ENCODE peak calls at places on chromosomes 6 and 20, in five cellular contexts. Q is neural progenitor cell, L is GM23338, E is HCT116, W is cardiac fibroblast. X is an unnamed sample.

GRCh38 chr20:44720994-44721784 is 6.0 kb downstream of the CCN5 start:
- DNase-seq in Q (no peak), L (no peak), E (peak; percentile 37), W (peak; percentile 92), X (no peak)

GRCh38 chr20:3374296-3374695 is 33.2 kb downstream of the DNAAF9 start:
- DNase-seq in Q (no peak), L (no peak), E (no peak), W (no peak), X (no peak)

GRCh38 chr6:90463359-90463758 is 123.5 kb downstream of the MAP3K7 start:
- DNase-seq in Q (no peak), L (no peak), E (no peak), W (no peak), X (no peak)

GRCh38 chr20:52954849-52955248 is 17.3 kb upstream of the TSHZ2 start:
- DNase-seq in Q (no peak), L (no peak), E (no peak), W (no peak), X (no peak)

GRCh38 chr6:132813173-132813856 is 1.1 kb upstream of the RPS12 start:
- DNase-seq in Q (peak; percentile 69), L (peak; percentile 60), E (no peak), W (peak; percentile 38), X (peak; percentile 36)

GRCh38 chr20:18224968-18225568 is 63.3 kb upstream of the ZNF133 start:
- DNase-seq in Q (peak; percentile 73), L (peak; percentile 20), E (peak; percentile 12), W (peak; percentile 80), X (peak; percentile 21)

GRCh38 chr6:70180904-70181599 is 121.8 kb downstream of the COL9A1 start:
- DNase-seq in Q (no peak), L (no peak), E (no peak), W (peak; percentile 37), X (no peak)

GRCh38 chr6:125480571-125480970 is 178.8 kb upstream of the HDDC2 start:
- DNase-seq in Q (no peak), L (no peak), E (no peak), W (peak; percentile 50), X (no peak)

GRCh38 chr6:122712093-122712863 is 67.2 kb upstream of the FABP7 start:
- DNase-seq in Q (no peak), L (no peak), E (no peak), W (peak; percentile 68), X (no peak)

GRCh38 chr6:42021847-42022754 is 28.2 kb upstream of the TAF8 start:
- DNase-seq in Q (no peak), L (peak; percentile 24), E (no peak), W (no peak), X (no peak)

GRCh38 chr6:170075659-170076223 is 215.1 kb downstream of the DLL1 start:
- DNase-seq in Q (no peak), L (no peak), E (no peak), W (no peak), X (no peak)

GRCh38 chr6:151325075-151326050 is 66.0 kb downstream of the ZBTB2 start:
- DNase-seq in Q (peak; percentile 68), L (peak; percentile 75), E (peak; percentile 78), W (peak; percentile 89), X (peak; percentile 60)

GRCh38 chr20:16898433-16898832 is 150.3 kb downstream of the OTOR start:
- DNase-seq in Q (no peak), L (no peak), E (no peak), W (peak; percentile 8), X (no peak)

GRCh38 chr20:32160341-32160740 is 47.2 kb downstream of the PLAGL2 start:
- DNase-seq in Q (no peak), L (no peak), E (no peak), W (no peak), X (no peak)

GRCh38 chr6:43924222-43924702 is 154.3 kb downstream of the VEGFA start:
- DNase-seq in Q (no peak), L (no peak), E (no peak), W (no peak), X (no peak)

GRCh38 chr6:1608222-1608975 is 1.3 kb upstream of the FOXC1 start:
- DNase-seq in Q (peak; percentile 50), L (peak; percentile 55), E (no peak), W (no peak), X (no peak)

GRCh38 chr20:44532981-44533331 is 11.1 kb upstream of the SERINC3 start:
- DNase-seq in Q (no peak), L (no peak), E (no peak), W (peak; percentile 42), X (no peak)

GRCh38 chr6:125984311-125984710 is 2.0 kb upstream of the TRMT11 start:
- DNase-seq in Q (no peak), L (no peak), E (no peak), W (peak; percentile 33), X (no peak)

GRCh38 chr6:118350881-118351430 is 197.1 kb upstream of the PLN start:
- DNase-seq in Q (no peak), L (no peak), E (no peak), W (no peak), X (no peak)

GRCh38 chr6:22940571-22941290 is 371.4 kb downstream of the HDGFL1 start:
- DNase-seq in Q (no peak), L (no peak), E (no peak), W (peak; percentile 10), X (no peak)

GRCh38 chr6:6747371-6747770 is 158.9 kb downstream of the LY86 start:
- DNase-seq in Q (no peak), L (no peak), E (no peak), W (no peak), X (no peak)

GRCh38 chr20:58447733-58448391 is 58.8 kb downstream of the VAPB start:
- DNase-seq in Q (peak; percentile 75), L (peak; percentile 89), E (peak; percentile 33), W (peak; percentile 72), X (peak; percentile 50)

GRCh38 chr6:11366183-11366933 is 133.9 kb upstream of the NEDD9 start:
- DNase-seq in Q (no peak), L (no peak), E (no peak), W (peak; percentile 38), X (no peak)

GRCh38 chr20:48066256-48066655 is 281.0 kb upstream of the SULF2 start:
- DNase-seq in Q (no peak), L (no peak), E (no peak), W (no peak), X (no peak)

GRCh38 chr6:146287691-146288369 is 255.8 kb upstream of the RAB32 start:
- DNase-seq in Q (no peak), L (no peak), E (no peak), W (peak; percentile 68), X (no peak)

GRCh38 chr20:49505518-49505917 is 23.1 kb upstream of the KCNB1 start:
- DNase-seq in Q (peak; percentile 97), L (peak; percentile 77), E (no peak), W (peak; percentile 55), X (peak; percentile 90)

GRCh38 chr20:14885661-14886060 is 548.2 kb upstream of the FLRT3 start:
- DNase-seq in Q (no peak), L (no peak), E (no peak), W (no peak), X (no peak)

GRCh38 chr20:64111841-64112641 is 4.7 kb upstream of the NPBWR2 start:
- DNase-seq in Q (no peak), L (peak; percentile 3), E (no peak), W (no peak), X (no peak)

GRCh38 chr6:150373260-150373701 is 4.5 kb downstream of the IYD start:
- DNase-seq in Q (no peak), L (no peak), E (no peak), W (peak; percentile 88), X (no peak)

GRCh38 chr6:54624216-54624615 is 222.4 kb upstream of the FAM83B start:
- DNase-seq in Q (no peak), L (no peak), E (no peak), W (no peak), X (no peak)

GRCh38 chr20:19814241-19814640 is 56.2 kb downstream of the RIN2 start:
- DNase-seq in Q (no peak), L (no peak), E (no peak), W (peak; percentile 47), X (no peak)

GRCh38 chr20:19813839-19814238 is 55.8 kb downstream of the RIN2 start:
- DNase-seq in Q (no peak), L (no peak), E (no peak), W (peak; percentile 76), X (no peak)

GRCh38 chr20:19812696-19813095 is 54.6 kb downstream of the RIN2 start:
- DNase-seq in Q (no peak), L (no peak), E (no peak), W (peak; percentile 69), X (no peak)

GRCh38 chr20:19811231-19811630 is 53.2 kb downstream of the RIN2 start:
- DNase-seq in Q (no peak), L (no peak), E (no peak), W (no peak), X (no peak)

DNA sequence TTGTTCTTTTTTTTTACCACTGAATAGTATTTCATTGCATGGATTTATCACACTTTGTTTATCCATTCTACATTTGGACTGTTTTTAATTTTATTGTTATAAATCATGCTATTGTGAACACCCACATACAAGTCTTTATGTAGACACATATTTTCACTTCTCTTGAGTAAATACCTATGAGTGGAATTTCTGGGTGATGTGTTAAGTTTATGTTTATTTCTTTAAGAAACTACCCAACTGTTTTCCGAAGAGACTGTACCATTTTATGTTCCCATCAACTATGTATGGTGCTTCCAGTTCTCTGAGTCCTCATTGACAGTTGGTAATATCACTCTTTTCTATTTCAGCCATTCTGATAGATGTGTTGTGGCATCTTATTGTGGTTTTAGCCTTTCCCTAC is 54.0 kb downstream of the RIN2 start:
- DNase-seq in Q (no peak), L (no peak), E (no peak), W (peak; percentile 25), X (no peak)
- TF ChIP-seq CTCF in Q (no peak), L (no peak), E (no peak), W (no peak), X (no peak)

GRCh38 chr20:29079769-29080690 is 2177.4 kb upstream of the DEFB115 start:
- DNase-seq in Q (no peak), L (no peak), E (no peak), W (peak; percentile 78), X (no peak)
- TF ChIP-seq CTCF in Q (no peak), L (no peak), E (no peak), W (peak; percentile 21), X (no peak)

DNA sequence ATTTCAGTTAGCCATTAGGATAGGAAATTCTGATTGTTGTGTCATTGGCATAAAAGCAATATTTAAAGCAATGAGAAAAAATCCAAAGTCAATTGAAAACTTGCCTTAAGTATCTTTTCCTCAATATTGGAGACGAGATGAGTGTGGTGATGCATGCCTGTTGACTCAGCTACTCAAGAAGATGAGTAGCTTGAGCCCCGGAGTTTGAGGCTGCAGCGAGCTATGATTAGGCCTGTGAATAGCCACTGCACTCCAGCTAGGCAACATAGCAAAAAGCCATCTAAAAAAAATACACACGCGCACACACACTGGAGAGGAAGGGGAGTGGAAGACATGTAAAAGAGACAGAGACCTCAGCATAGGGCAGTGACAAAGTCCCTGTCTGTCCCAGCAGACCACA is 9.7 kb upstream of the MARCKS start:
- DNase-seq in Q (no peak), L (no peak), E (no peak), W (peak; percentile 46), X (no peak)
- TF ChIP-seq CTCF in Q (no peak), L (no peak), E (no peak), W (no peak), X (no peak)

DNA sequence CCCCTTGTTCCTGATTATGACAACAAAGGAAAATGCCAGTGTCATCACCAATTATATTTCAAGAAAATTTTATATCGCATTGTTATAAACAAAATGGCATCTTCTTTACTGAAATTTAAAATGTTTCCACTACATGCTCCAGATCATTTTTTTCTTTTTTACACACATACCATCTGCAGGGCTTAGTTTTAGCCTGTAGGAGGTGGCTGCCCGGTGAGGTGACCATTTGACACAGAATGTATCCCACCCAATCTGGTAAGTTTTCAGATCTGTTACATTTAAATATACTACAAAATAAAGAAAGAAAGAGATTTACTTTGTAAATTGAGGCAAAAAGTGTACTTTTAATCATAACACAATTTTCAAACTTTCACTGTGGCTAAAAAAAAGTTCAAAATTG is 81.8 kb downstream of the COL12A1 start:
- DNase-seq in Q (no peak), L (peak; percentile 20), E (no peak), W (no peak), X (no peak)
- TF ChIP-seq CTCF in Q (peak; percentile 6), L (no peak), E (no peak), W (no peak), X (no peak)